ENCODE peak calls at places on chromosomes 4 and X, in eight cellular contexts. One of them, this sample, is unnamed.

GRCh38 chr4:38560763-38561558 is 103.0 kb upstream of the KLF3 start:
- DNase-seq in BJ: no peak
- DNase-seq in sciatic nerve: no peak
- DNase-seq in adipocyte: no peak
- DNase-seq in upper lobe of right lung: no peak
- DNase-seq in frontal cortex: no peak
- DNase-seq in stimulated activated CD8-positive, alpha-beta memory T cell treated with anti-CD3 and anti-CD28 coated beads, Interleukin-7, amount 100 ng/mL, for 1 hour: no peak
- DNase-seq in posterior cingulate gyrus: no peak
- DNase-seq in this sample: no peak

GRCh38 chr4:184281231-184282139 is 63.8 kb upstream of the ENPP6 start:
- DNase-seq in BJ: no peak
- DNase-seq in sciatic nerve: no peak
- DNase-seq in adipocyte: no peak
- DNase-seq in upper lobe of right lung: no peak
- DNase-seq in frontal cortex: no peak
- DNase-seq in stimulated activated CD8-positive, alpha-beta memory T cell treated with anti-CD3 and anti-CD28 coated beads, Interleukin-7, amount 100 ng/mL, for 1 hour: no peak
- DNase-seq in posterior cingulate gyrus: no peak
- DNase-seq in this sample: no peak

GRCh38 chrX:63713510-63713909 is 71.5 kb downstream of the ARHGEF9 start:
- DNase-seq in BJ: peak
- DNase-seq in sciatic nerve: no peak
- DNase-seq in adipocyte: peak
- DNase-seq in upper lobe of right lung: peak
- DNase-seq in frontal cortex: no peak
- DNase-seq in stimulated activated CD8-positive, alpha-beta memory T cell treated with anti-CD3 and anti-CD28 coated beads, Interleukin-7, amount 100 ng/mL, for 1 hour: no peak
- DNase-seq in posterior cingulate gyrus: no peak
- DNase-seq in this sample: no peak

GRCh38 chrX:40423299-40423698 is 157.5 kb upstream of the ATP6AP2 start:
- DNase-seq in BJ: no peak
- DNase-seq in sciatic nerve: no peak
- DNase-seq in adipocyte: no peak
- DNase-seq in upper lobe of right lung: no peak
- DNase-seq in frontal cortex: no peak
- DNase-seq in stimulated activated CD8-positive, alpha-beta memory T cell treated with anti-CD3 and anti-CD28 coated beads, Interleukin-7, amount 100 ng/mL, for 1 hour: no peak
- DNase-seq in posterior cingulate gyrus: no peak
- DNase-seq in this sample: no peak

GRCh38 chrX:9786839-9787635 is 808 bp downstream of the SHROOM2 start:
- DNase-seq in BJ: no peak
- DNase-seq in sciatic nerve: no peak
- DNase-seq in adipocyte: no peak
- DNase-seq in upper lobe of right lung: peak
- DNase-seq in frontal cortex: no peak
- DNase-seq in stimulated activated CD8-positive, alpha-beta memory T cell treated with anti-CD3 and anti-CD28 coated beads, Interleukin-7, amount 100 ng/mL, for 1 hour: no peak
- DNase-seq in posterior cingulate gyrus: peak
- DNase-seq in this sample: no peak

GRCh38 chr4:179755322-179755721 is 2313.1 kb upstream of the AGA start:
- DNase-seq in BJ: no peak
- DNase-seq in sciatic nerve: no peak
- DNase-seq in adipocyte: peak
- DNase-seq in upper lobe of right lung: no peak
- DNase-seq in frontal cortex: no peak
- DNase-seq in stimulated activated CD8-positive, alpha-beta memory T cell treated with anti-CD3 and anti-CD28 coated beads, Interleukin-7, amount 100 ng/mL, for 1 hour: no peak
- DNase-seq in posterior cingulate gyrus: no peak
- DNase-seq in this sample: no peak

GRCh38 chrX:1486177-1486576 is 33.5 kb upstream of the ASMTL start:
- DNase-seq in BJ: no peak
- DNase-seq in sciatic nerve: no peak
- DNase-seq in adipocyte: no peak
- DNase-seq in upper lobe of right lung: peak
- DNase-seq in frontal cortex: no peak
- DNase-seq in stimulated activated CD8-positive, alpha-beta memory T cell treated with anti-CD3 and anti-CD28 coated beads, Interleukin-7, amount 100 ng/mL, for 1 hour: no peak
- DNase-seq in posterior cingulate gyrus: no peak
- DNase-seq in this sample: no peak

GRCh38 chr4:128241425-128241913 is 46.1 kb downstream of the PGRMC2 start:
- DNase-seq in BJ: peak
- DNase-seq in sciatic nerve: no peak
- DNase-seq in adipocyte: peak
- DNase-seq in upper lobe of right lung: no peak
- DNase-seq in frontal cortex: no peak
- DNase-seq in stimulated activated CD8-positive, alpha-beta memory T cell treated with anti-CD3 and anti-CD28 coated beads, Interleukin-7, amount 100 ng/mL, for 1 hour: no peak
- DNase-seq in posterior cingulate gyrus: no peak
- DNase-seq in this sample: no peak

GRCh38 chrX:154696328-154697045 is 43.1 kb upstream of the CTAG2 start:
- DNase-seq in BJ: no peak
- DNase-seq in sciatic nerve: no peak
- DNase-seq in adipocyte: peak
- DNase-seq in upper lobe of right lung: no peak
- DNase-seq in frontal cortex: peak
- DNase-seq in stimulated activated CD8-positive, alpha-beta memory T cell treated with anti-CD3 and anti-CD28 coated beads, Interleukin-7, amount 100 ng/mL, for 1 hour: no peak
- DNase-seq in posterior cingulate gyrus: no peak
- DNase-seq in this sample: no peak

GRCh38 chrX:64291106-64291505 is 60.7 kb upstream of the ASB12 start:
- DNase-seq in BJ: no peak
- DNase-seq in sciatic nerve: no peak
- DNase-seq in adipocyte: no peak
- DNase-seq in upper lobe of right lung: no peak
- DNase-seq in frontal cortex: no peak
- DNase-seq in stimulated activated CD8-positive, alpha-beta memory T cell treated with anti-CD3 and anti-CD28 coated beads, Interleukin-7, amount 100 ng/mL, for 1 hour: no peak
- DNase-seq in posterior cingulate gyrus: no peak
- DNase-seq in this sample: no peak

GRCh38 chrX:7190157-7190556 is 42.2 kb upstream of the PUDP start:
- DNase-seq in BJ: no peak
- DNase-seq in sciatic nerve: no peak
- DNase-seq in adipocyte: no peak
- DNase-seq in upper lobe of right lung: no peak
- DNase-seq in frontal cortex: no peak
- DNase-seq in stimulated activated CD8-positive, alpha-beta memory T cell treated with anti-CD3 and anti-CD28 coated beads, Interleukin-7, amount 100 ng/mL, for 1 hour: no peak
- DNase-seq in posterior cingulate gyrus: no peak
- DNase-seq in this sample: no peak

GRCh38 chr4:103099691-103100392 is at the start of gene BDH2:
- DNase-seq in BJ: peak
- DNase-seq in sciatic nerve: no peak
- DNase-seq in adipocyte: peak
- DNase-seq in upper lobe of right lung: no peak
- DNase-seq in frontal cortex: peak
- DNase-seq in stimulated activated CD8-positive, alpha-beta memory T cell treated with anti-CD3 and anti-CD28 coated beads, Interleukin-7, amount 100 ng/mL, for 1 hour: no peak
- DNase-seq in posterior cingulate gyrus: no peak
- DNase-seq in this sample: no peak

GRCh38 chr4:176654565-176655216 is 138.0 kb downstream of the VEGFC start:
- DNase-seq in BJ: no peak
- DNase-seq in sciatic nerve: no peak
- DNase-seq in adipocyte: peak
- DNase-seq in upper lobe of right lung: no peak
- DNase-seq in frontal cortex: no peak
- DNase-seq in stimulated activated CD8-positive, alpha-beta memory T cell treated with anti-CD3 and anti-CD28 coated beads, Interleukin-7, amount 100 ng/mL, for 1 hour: no peak
- DNase-seq in posterior cingulate gyrus: no peak
- DNase-seq in this sample: no peak

GRCh38 chrX:140766024-140766611 is 56.6 kb downstream of the LINC00632 start:
- DNase-seq in BJ: no peak
- DNase-seq in sciatic nerve: peak
- DNase-seq in adipocyte: peak
- DNase-seq in upper lobe of right lung: peak
- DNase-seq in frontal cortex: no peak
- DNase-seq in stimulated activated CD8-positive, alpha-beta memory T cell treated with anti-CD3 and anti-CD28 coated beads, Interleukin-7, amount 100 ng/mL, for 1 hour: no peak
- DNase-seq in posterior cingulate gyrus: no peak
- DNase-seq in this sample: peak

GRCh38 chr4:182126567-182126966 is 116.6 kb upstream of the TENM3 start:
- DNase-seq in BJ: no peak
- DNase-seq in sciatic nerve: no peak
- DNase-seq in adipocyte: no peak
- DNase-seq in upper lobe of right lung: no peak
- DNase-seq in frontal cortex: no peak
- DNase-seq in stimulated activated CD8-positive, alpha-beta memory T cell treated with anti-CD3 and anti-CD28 coated beads, Interleukin-7, amount 100 ng/mL, for 1 hour: no peak
- DNase-seq in posterior cingulate gyrus: no peak
- DNase-seq in this sample: no peak

GRCh38 chr4:147157860-147158701 is 212.4 kb upstream of the TTC29 start:
- DNase-seq in BJ: no peak
- DNase-seq in sciatic nerve: no peak
- DNase-seq in adipocyte: peak
- DNase-seq in upper lobe of right lung: peak
- DNase-seq in frontal cortex: peak
- DNase-seq in stimulated activated CD8-positive, alpha-beta memory T cell treated with anti-CD3 and anti-CD28 coated beads, Interleukin-7, amount 100 ng/mL, for 1 hour: no peak
- DNase-seq in posterior cingulate gyrus: peak
- DNase-seq in this sample: no peak

This sample was measured in activated naive CD4-positive, alpha-beta T cell.